ENCODE peak calls at places on chromosomes 12 and 14, in five cellular contexts. Q is IMR-90; E is activated naive CD4-positive, alpha-beta T cell; V is NCI-H2029 treated with DMSO at 0.1 percent for 48 hours; C is HFFc6. F is an unnamed sample.

GRCh38 chr12:116690016-116690709 is 47.7 kb downstream of the SPRING1 start:
- DNase-seq in Q (no peak), E (no peak), V (no peak), C (no peak), F (no peak)

GRCh38 chr12:125222876-125223275 is 157.6 kb downstream of the AACS start:
- DNase-seq in Q (no peak), E (no peak), V (no peak), C (no peak), F (no peak)

GRCh38 chr14:74697543-74697942 is 15.3 kb downstream of the AREL1 start:
- DNase-seq in Q (peak), E (no peak), V (no peak), C (peak), F (no peak)

GRCh38 chr14:99643343-99643742 is 1.6 kb upstream of the HHIPL1 start:
- DNase-seq in Q (no peak), E (no peak), V (no peak), C (no peak), F (no peak)

GRCh38 chr14:39843881-39844280 is 411.6 kb upstream of the FBXO33 start:
- DNase-seq in Q (no peak), E (no peak), V (no peak), C (no peak), F (no peak)

GRCh38 chr14:87999282-87999681 is 5.7 kb upstream of the GPR65 start:
- DNase-seq in Q (no peak), E (no peak), V (no peak), C (no peak), F (no peak)

GRCh38 chr12:18808221-18808620 is 70.3 kb downstream of the CAPZA3 start:
- DNase-seq in Q (no peak), E (no peak), V (no peak), C (no peak), F (no peak)

GRCh38 chr14:53663709-53664108 is 292.9 kb downstream of the BMP4 start:
- DNase-seq in Q (peak), E (no peak), V (no peak), C (peak), F (no peak)

GRCh38 chr14:86086962-86087361 is 557.0 kb downstream of the FLRT2 start:
- DNase-seq in Q (no peak), E (no peak), V (no peak), C (no peak), F (no peak)

GRCh38 chr12:8823565-8824300 is 1.3 kb downstream of the A2ML1 start:
- DNase-seq in Q (peak), E (no peak), V (no peak), C (peak), F (no peak)

GRCh38 chr14:25484194-25484593 is 434.2 kb upstream of the STXBP6 start:
- DNase-seq in Q (no peak), E (no peak), V (no peak), C (no peak), F (no peak)

GRCh38 chr12:18139989-18140596 is 50.1 kb upstream of the RERGL start:
- DNase-seq in Q (peak), E (no peak), V (no peak), C (peak), F (no peak)

GRCh38 chr14:30728471-30728870 is 106.4 kb downstream of the SCFD1 start:
- DNase-seq in Q (no peak), E (no peak), V (no peak), C (no peak), F (no peak)

GRCh38 chr14:93379841-93380240 is 32.9 kb downstream of the COX8C start:
- DNase-seq in Q (no peak), E (no peak), V (no peak), C (no peak), F (no peak)

GRCh38 chr14:32657081-32657480 is 281.6 kb upstream of the NPAS3 start:
- DNase-seq in Q (peak), E (no peak), V (no peak), C (peak), F (no peak)

GRCh38 chr12:131672941-131673330 is 38.0 kb upstream of the SFSWAP start:
- DNase-seq in Q (no peak), E (no peak), V (no peak), C (no peak), F (no peak)

GRCh38 chr14:21070083-21070609 is at the start of gene ARHGEF40:
- DNase-seq in Q (peak), E (no peak), V (no peak), C (no peak), F (no peak)

GRCh38 chr12:94640134-94640928 is 10.0 kb downstream of the TMCC3 start:
- DNase-seq in Q (peak), E (no peak), V (no peak), C (no peak), F (no peak)

GRCh38 chr12:50637870-50638481 is 125.9 kb upstream of the ATF1 start:
- DNase-seq in Q (peak), E (no peak), V (peak), C (peak), F (no peak)

GRCh38 chr12:29725587-29726320 is 58.0 kb downstream of the TMTC1 start:
- DNase-seq in Q (peak), E (no peak), V (no peak), C (no peak), F (no peak)

GRCh38 chr12:111368291-111368683 is 608 bp downstream of the PHETA1 start:
- DNase-seq in Q (no peak), E (no peak), V (no peak), C (no peak), F (no peak)

GRCh38 chr14:50397461-50398196 is 948 bp upstream of the CDKL1 start:
- DNase-seq in Q (no peak), E (no peak), V (no peak), C (peak), F (no peak)

GRCh38 chr14:69055125-69055524 is 76.0 kb upstream of the ACTN1 start:
- DNase-seq in Q (peak), E (no peak), V (no peak), C (peak), F (no peak)

F was measured in T follicular helper cell.